ENCODE peak calls at places on chromosomes 4 and X, in nine cellular contexts. T is cardiac fibroblast; E is activated CD8-positive, alpha-beta T cell treated with anti-CD3 and anti-CD28 coated beads for 36 hours; W is coronary artery; V is ascending aorta; Q is endothelial cell; Z is esophagus squamous epithelium; H is foreskin fibroblast; F is H1. U is an unnamed sample.

GRCh38 chrX:69095260-69095659 is 70.0 kb downstream of the PJA1 start:
- DNase-seq in T (no peak), E (no peak), W (no peak), V (no peak), Q (no peak), Z (no peak), H (no peak), F (no peak), U (no peak)

GRCh38 chr4:182113774-182114173 is 129.4 kb upstream of the TENM3 start:
- DNase-seq in T (no peak), E (no peak), W (no peak), V (no peak), Q (no peak), Z (no peak), H (no peak), F (no peak), U (no peak)

GRCh38 chr4:45324381-45325111 is 598.2 kb upstream of the GNPDA2 start:
- DNase-seq in T (no peak), E (no peak), W (no peak), V (no peak), Q (no peak), Z (no peak), H (no peak), F (no peak), U (no peak)

GRCh38 chrX:14056201-14056600 is 26.5 kb upstream of the GEMIN8 start:
- DNase-seq in T (no peak), E (no peak), W (no peak), V (no peak), Q (no peak), Z (no peak), H (no peak), F (no peak), U (no peak)

GRCh38 chr4:159497961-159498360 is 395.1 kb downstream of the RAPGEF2 start:
- DNase-seq in T (no peak), E (no peak), W (no peak), V (no peak), Q (no peak), Z (no peak), H (no peak), F (no peak), U (no peak)

GRCh38 chrX:5971300-5971699 is 257.4 kb downstream of the NLGN4X start:
- DNase-seq in T (no peak), E (no peak), W (no peak), V (no peak), Q (no peak), Z (no peak), H (no peak), F (no peak), U (no peak)

GRCh38 chr4:77538144-77538543 is 67.5 kb upstream of the CXCL13 start:
- DNase-seq in T (peak), E (peak), W (no peak), V (no peak), Q (no peak), Z (no peak), H (peak), F (no peak), U (no peak)

GRCh38 chr4:41212221-41213203 is 1.8 kb downstream of the APBB2 start:
- DNase-seq in T (peak), E (peak), W (no peak), V (no peak), Q (peak), Z (no peak), H (peak), F (no peak), U (no peak)

GRCh38 chrX:18983711-18984380 is at the start of gene PHKA2:
- DNase-seq in T (peak), E (peak), W (peak), V (no peak), Q (peak), Z (no peak), H (peak), F (no peak), U (peak)

GRCh38 chr4:82462415-82462831 is 32.0 kb downstream of the ENOPH1 start:
- DNase-seq in T (peak), E (peak), W (peak), V (peak), Q (peak), Z (peak), H (peak), F (peak), U (peak)

GRCh38 chr4:80058740-80059139 is 14.3 kb downstream of the ANTXR2 start:
- DNase-seq in T (no peak), E (peak), W (no peak), V (no peak), Q (no peak), Z (no peak), H (no peak), F (no peak), U (no peak)

GRCh38 chr4:48129307-48130014 is 4.6 kb downstream of the TXK start:
- DNase-seq in T (no peak), E (peak), W (no peak), V (no peak), Q (no peak), Z (no peak), H (no peak), F (no peak), U (no peak)

GRCh38 chrX:50204364-50204899 is at the start of gene CCNB3:
- DNase-seq in T (peak), E (peak), W (no peak), V (no peak), Q (peak), Z (peak), H (peak), F (no peak), U (no peak)

GRCh38 chr4:772776-773175 is 53.2 kb downstream of the CPLX1 start:
- DNase-seq in T (no peak), E (no peak), W (no peak), V (no peak), Q (no peak), Z (no peak), H (no peak), F (no peak), U (no peak)

GRCh38 chr4:53764761-53765490 is 173.6 kb upstream of the LNX1 start:
- DNase-seq in T (no peak), E (no peak), W (no peak), V (no peak), Q (no peak), Z (no peak), H (no peak), F (no peak), U (no peak)

GRCh38 chrX:64975989-64976672 is at the start of gene ZC4H2:
- DNase-seq in T (peak), E (peak), W (peak), V (peak), Q (peak), Z (peak), H (peak), F (peak), U (peak)

GRCh38 chrX:56248492-56248891 is 16.3 kb downstream of the KLF8 start:
- DNase-seq in T (peak), E (peak), W (no peak), V (no peak), Q (peak), Z (no peak), H (no peak), F (no peak), U (no peak)

GRCh38 chr4:184814686-184815045 is 11.1 kb downstream of the ACSL1 start:
- DNase-seq in T (peak), E (no peak), W (no peak), V (no peak), Q (no peak), Z (no peak), H (no peak), F (no peak), U (no peak)

GRCh38 chr4:113943863-113944262 is 35.6 kb downstream of the ARSJ start:
- DNase-seq in T (peak), E (peak), W (no peak), V (no peak), Q (no peak), Z (no peak), H (no peak), F (no peak), U (no peak)

GRCh38 chrX:40143987-40144386 is 46.2 kb upstream of the BCOR start:
- DNase-seq in T (no peak), E (no peak), W (no peak), V (no peak), Q (no peak), Z (no peak), H (no peak), F (no peak), U (no peak)
- TF ChIP-seq CTCF in T (no peak), E (no peak), W (no peak), V (no peak), Q (no peak), Z (no peak), H (no peak), F (no peak), U (no peak)

DNA sequence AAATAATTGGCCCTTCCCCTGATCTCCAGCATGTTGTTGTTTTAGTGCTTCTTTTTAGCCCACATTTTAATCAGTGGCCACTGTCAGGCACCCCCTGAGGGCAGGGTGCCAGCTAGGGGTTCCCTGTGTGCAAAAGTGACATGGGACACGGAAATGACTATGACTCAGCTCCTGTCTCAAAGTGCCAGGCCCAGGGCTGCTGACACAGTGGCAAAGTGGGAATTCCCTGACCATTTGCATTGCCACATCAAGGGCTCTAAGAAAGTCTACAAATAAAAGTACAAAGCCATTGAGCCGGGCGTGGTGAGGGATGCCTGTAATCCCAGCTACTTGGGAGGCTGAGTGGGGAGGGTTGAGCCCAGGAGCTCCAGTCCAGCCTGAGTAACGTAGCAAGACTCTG is 24.8 kb downstream of the HMX1 start:
- DNase-seq in T (no peak), E (no peak), W (peak), V (no peak), Q (no peak), Z (no peak), H (no peak), F (no peak), U (peak)
- TF ChIP-seq CTCF in T (no peak), E (no peak), W (no peak), V (no peak), Q (no peak), Z (no peak), H (no peak), F (no peak), U (no peak)

GRCh38 chrX:34580069-34580468 is 77.0 kb downstream of the TMEM47 start:
- DNase-seq in T (no peak), E (no peak), W (no peak), V (no peak), Q (no peak), Z (no peak), H (no peak), F (no peak), U (no peak)

DNA sequence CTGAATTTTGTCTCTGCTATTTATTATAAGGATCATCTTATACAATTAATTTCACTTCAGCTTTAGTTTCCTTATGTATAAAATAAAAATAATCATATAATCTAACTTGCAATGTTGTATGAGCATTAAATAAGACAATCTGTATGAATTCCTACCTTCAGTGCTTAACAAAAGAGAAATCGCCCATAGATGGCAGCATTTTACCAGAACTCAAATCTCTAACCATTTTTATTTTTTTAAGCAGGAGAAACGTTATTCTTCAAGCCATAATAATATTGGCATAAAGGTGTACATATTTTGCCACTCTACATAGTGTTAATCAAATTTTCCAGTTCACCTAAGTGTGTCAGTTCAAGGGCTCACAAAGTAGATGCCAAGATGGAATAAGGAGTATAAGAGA is 78.8 kb downstream of the TMEM47 start:
- DNase-seq in T (peak), E (no peak), W (no peak), V (no peak), Q (no peak), Z (no peak), H (no peak), F (no peak), U (no peak)
- TF ChIP-seq CTCF in T (peak), E (no peak), W (no peak), V (peak), Q (no peak), Z (no peak), H (peak), F (no peak), U (peak)

DNA sequence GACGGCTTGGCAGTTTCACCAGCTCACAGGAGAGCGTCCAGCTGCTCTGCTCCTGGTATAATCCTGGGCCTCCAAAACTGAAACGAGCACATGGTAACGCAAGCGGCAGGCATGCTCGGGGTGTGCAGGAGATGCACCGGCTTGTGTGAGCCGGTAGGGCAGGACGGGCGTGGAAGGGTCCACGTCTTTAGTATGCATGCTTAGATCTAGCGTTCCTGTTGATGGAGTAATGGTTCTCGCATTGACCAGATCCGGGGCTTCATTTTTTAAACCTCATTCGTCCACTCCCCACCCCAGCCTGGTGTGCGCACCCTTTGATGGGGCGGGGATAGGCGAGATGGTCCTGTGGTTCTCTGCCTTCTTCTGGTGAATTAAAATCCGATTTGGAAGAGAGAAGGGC is 39.7 kb downstream of the FAM149A start:
- DNase-seq in T (peak), E (peak), W (no peak), V (no peak), Q (peak), Z (no peak), H (peak), F (no peak), U (no peak)
- TF ChIP-seq CTCF in T (peak), E (no peak), W (no peak), V (no peak), Q (no peak), Z (no peak), H (no peak), F (no peak), U (peak)

GRCh38 chr4:22052076-22052475 is 103.5 kb upstream of the KCNIP4 start:
- DNase-seq in T (no peak), E (no peak), W (no peak), V (no peak), Q (no peak), Z (no peak), H (no peak), F (no peak), U (no peak)
- TF ChIP-seq CTCF in T (no peak), E (no peak), W (no peak), V (no peak), Q (no peak), Z (no peak), H (no peak), F (no peak), U (no peak)

GRCh38 chrX:47564438-47565085 is 3.6 kb downstream of the ARAF start:
- DNase-seq in T (no peak), E (no peak), W (no peak), V (no peak), Q (no peak), Z (no peak), H (no peak), F (no peak), U (no peak)

GRCh38 chrX:47560831-47561652 is at the start of gene ARAF:
- DNase-seq in T (peak), E (peak), W (peak), V (peak), Q (peak), Z (peak), H (peak), F (peak), U (peak)

GRCh38 chrX:47561653-47562151 is 697 bp downstream of the ARAF start:
- DNase-seq in T (no peak), E (no peak), W (no peak), V (no peak), Q (no peak), Z (no peak), H (no peak), F (no peak), U (no peak)

GRCh38 chrX:47563801-47564315 is 2.9 kb downstream of the ARAF start:
- DNase-seq in T (peak), E (peak), W (no peak), V (no peak), Q (no peak), Z (no peak), H (no peak), F (no peak), U (no peak)

GRCh38 chrX:47562615-47563243 is 1.7 kb downstream of the ARAF start:
- DNase-seq in T (peak), E (peak), W (no peak), V (no peak), Q (peak), Z (no peak), H (no peak), F (no peak), U (no peak)
- TF ChIP-seq CTCF in T (peak), E (peak), W (no peak), V (no peak), Q (peak), Z (no peak), H (peak), F (peak), U (peak)

GRCh38 chr4:107823870-107824366 is 814 bp upstream of the SGMS2 start:
- DNase-seq in T (no peak), E (no peak), W (no peak), V (no peak), Q (no peak), Z (no peak), H (no peak), F (peak), U (no peak)

GRCh38 chr4:107825072-107825789 is 499 bp downstream of the SGMS2 start:
- DNase-seq in T (peak), E (peak), W (no peak), V (no peak), Q (peak), Z (no peak), H (peak), F (no peak), U (no peak)

GRCh38 chr4:107826427-107826980 is 1.8 kb downstream of the SGMS2 start:
- DNase-seq in T (no peak), E (no peak), W (no peak), V (no peak), Q (no peak), Z (no peak), H (no peak), F (no peak), U (no peak)

GRCh38 chr4:107828315-107828714 is 3.6 kb downstream of the SGMS2 start:
- DNase-seq in T (no peak), E (no peak), W (no peak), V (no peak), Q (no peak), Z (no peak), H (no peak), F (no peak), U (no peak)

GRCh38 chr4:107824367-107825071 is at the start of gene SGMS2:
- DNase-seq in T (peak), E (peak), W (peak), V (peak), Q (peak), Z (peak), H (peak), F (no peak), U (peak)
- TF ChIP-seq CTCF in T (no peak), E (no peak), W (no peak), V (no peak), Q (no peak), Z (no peak), H (no peak), F (no peak), U (no peak)